ENCODE peak calls at places on chromosome 15, in eight cellular contexts. V is A673, Q is AG04450, D is HCT116, S is fibroblast of lung, C is testis, F is heart right ventricle, H is mammary epithelial cell. P is an unnamed sample.
A peak's percentile ranks its signal among the peaks of the same experiment; 100 is the strongest.

GRCh38 chr15:96268421-96269204 is 61.9 kb upstream of the NR2F2 start:
- DNase-seq in V (peak; percentile 77), Q (no peak), D (no peak), S (peak; percentile 87), C (no peak), F (no peak), H (peak; percentile 47), P (no peak)

GRCh38 chr15:55552926-55553325 is 35.2 kb downstream of the PYGO1 start:
- DNase-seq in V (no peak), Q (peak; percentile 41), D (no peak), S (peak; percentile 89), C (no peak), F (peak; percentile 37), H (no peak), P (no peak)

GRCh38 chr15:50970524-50970923 is 62.0 kb downstream of the AP4E1 start:
- DNase-seq in V (no peak), Q (no peak), D (no peak), S (no peak), C (no peak), F (no peak), H (no peak), P (no peak)

GRCh38 chr15:58532126-58532525 is 100.3 kb downstream of the LIPC start:
- DNase-seq in V (no peak), Q (no peak), D (no peak), S (no peak), C (no peak), F (no peak), H (no peak), P (no peak)

GRCh38 chr15:69410290-69410874 is 3.8 kb upstream of the KIF23 start:
- DNase-seq in V (peak; percentile 62), Q (no peak), D (peak; percentile 22), S (peak; percentile 44), C (peak; percentile 55), F (no peak), H (peak; percentile 74), P (no peak)

GRCh38 chr15:29208352-29208751 is 61.3 kb downstream of the NSMCE3 start:
- DNase-seq in V (peak; percentile 9), Q (no peak), D (no peak), S (no peak), C (no peak), F (no peak), H (no peak), P (no peak)

GRCh38 chr15:79977431-79977940 is 6.5 kb upstream of the BCL2A1 start:
- DNase-seq in V (no peak), Q (no peak), D (no peak), S (peak; percentile 47), C (no peak), F (no peak), H (no peak), P (no peak)

GRCh38 chr15:66024998-66025397 is 155.7 kb downstream of the RAB11A start:
- DNase-seq in V (no peak), Q (no peak), D (no peak), S (peak; percentile 39), C (no peak), F (no peak), H (peak; percentile 23), P (no peak)

GRCh38 chr15:84761534-84762190 is 13.3 kb downstream of the ZNF592 start:
- DNase-seq in V (no peak), Q (no peak), D (no peak), S (peak; percentile 21), C (no peak), F (no peak), H (no peak), P (no peak)

GRCh38 chr15:80173022-80173759 is 20.4 kb downstream of the FAH start:
- DNase-seq in V (peak; percentile 58), Q (no peak), D (peak; percentile 42), S (peak; percentile 36), C (peak; percentile 77), F (peak; percentile 47), H (peak; percentile 65), P (peak; percentile 88)

GRCh38 chr15:53910236-53910849 is 67.9 kb upstream of the UNC13C start:
- DNase-seq in V (no peak), Q (no peak), D (no peak), S (peak; percentile 4), C (no peak), F (no peak), H (peak; percentile 89), P (no peak)

GRCh38 chr15:89672221-89673161 is 6.7 kb downstream of the PLIN1 start:
- DNase-seq in V (no peak), Q (no peak), D (no peak), S (peak; percentile 51), C (peak; percentile 52), F (no peak), H (no peak), P (no peak)

GRCh38 chr15:70573121-70573850 is 190.1 kb downstream of the UACA start:
- DNase-seq in V (no peak), Q (no peak), D (no peak), S (no peak), C (no peak), F (no peak), H (no peak), P (no peak)

GRCh38 chr15:72338617-72339321 is 18.8 kb upstream of the CELF6 start:
- DNase-seq in V (no peak), Q (peak; percentile 82), D (no peak), S (peak; percentile 69), C (no peak), F (no peak), H (no peak), P (peak; percentile 63)

GRCh38 chr15:72340366-72340765 is 20.4 kb upstream of the CELF6 start:
- DNase-seq in V (no peak), Q (no peak), D (no peak), S (peak; percentile 10), C (no peak), F (no peak), H (no peak), P (no peak)

GRCh38 chr15:72342385-72342784 is 22.4 kb upstream of the CELF6 start:
- DNase-seq in V (peak; percentile 40), Q (no peak), D (peak; percentile 7), S (peak; percentile 4), C (peak; percentile 43), F (no peak), H (no peak), P (no peak)

GRCh38 chr15:72339777-72340177 is 19.8 kb upstream of the CELF6 start:
- DNase-seq in V (peak; percentile 36), Q (peak; percentile 80), D (no peak), S (peak; percentile 86), C (no peak), F (no peak), H (peak; percentile 18), P (no peak)

DNA sequence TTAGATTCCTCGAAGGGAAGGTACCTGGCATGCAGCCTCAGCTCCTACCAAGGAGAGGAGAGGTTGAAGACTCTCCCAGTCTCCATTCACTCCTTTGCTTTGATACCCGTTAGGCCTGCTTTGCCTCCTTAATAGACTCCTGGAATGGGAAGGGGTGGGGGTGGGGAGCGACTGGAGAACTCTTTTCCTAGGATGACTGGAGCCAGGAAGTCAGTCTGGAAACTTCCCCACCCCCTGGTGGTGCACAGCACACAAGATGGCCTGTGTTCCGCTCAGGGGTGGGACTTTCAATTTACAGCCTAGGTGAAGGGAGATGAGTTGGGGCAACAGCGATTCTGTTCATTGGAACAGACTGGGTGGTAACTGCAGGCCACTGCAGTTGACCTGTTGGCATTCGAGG is 21.4 kb upstream of the CELF6 start:
- DNase-seq in V (peak; percentile 26), Q (no peak), D (peak; percentile 7), S (peak; percentile 10), C (no peak), F (no peak), H (no peak), P (no peak)
- TF ChIP-seq CTCF in V (peak; percentile 39), Q (peak; percentile 28), D (peak; percentile 44), S (no peak), C (no peak), F (no peak), H (peak; percentile 19), P (no peak)

DNA sequence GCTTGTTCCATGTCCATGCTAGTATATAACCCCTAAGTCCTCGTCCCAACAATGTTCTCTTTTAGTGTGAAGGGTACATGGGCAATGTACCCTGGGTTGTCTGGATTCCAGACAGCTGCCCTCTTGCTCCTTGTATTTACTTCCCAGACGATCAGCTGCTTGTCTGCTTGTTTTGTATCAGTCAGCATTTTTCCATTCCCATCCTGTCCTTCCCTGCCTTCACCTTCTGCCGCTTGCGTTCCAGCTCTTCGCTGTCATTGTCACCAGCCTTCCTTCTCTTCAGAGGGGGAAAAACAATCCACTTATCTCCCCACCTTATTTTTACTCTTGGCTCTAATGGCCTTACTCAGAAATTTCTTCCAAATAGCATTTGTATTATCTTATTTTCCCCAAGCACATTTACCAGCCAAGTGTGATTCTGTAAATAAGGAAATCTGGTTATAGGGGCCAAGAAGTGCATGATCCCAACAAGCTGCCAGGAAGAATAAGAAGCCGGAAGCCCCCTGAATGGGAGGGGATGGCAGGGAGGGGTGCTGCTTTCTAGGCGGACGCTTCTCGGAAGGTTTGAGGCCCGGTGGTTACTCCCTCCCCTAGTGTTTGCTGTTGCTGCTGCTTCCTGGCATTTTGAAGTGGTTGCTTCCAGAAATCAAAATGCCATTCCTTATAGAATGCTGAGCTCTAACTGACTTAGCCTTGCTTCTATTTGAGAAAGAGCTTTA is 497.6 kb downstream of the NTRK3 start:
- DNase-seq in V (no peak), Q (no peak), D (no peak), S (no peak), C (no peak), F (no peak), H (no peak), P (no peak)
- H3K27ac ChIP-seq in V (no peak overlapping the region), Q (no peak overlapping the region), D (no peak overlapping the region), S (no peak overlapping the region), C (no peak overlapping the region), F (no peak overlapping the region), H (no peak overlapping the region), P (no peak overlapping the region)

GRCh38 chr15:31396881-31397560 is 70.4 kb downstream of the KLF13 start:
- DNase-seq in V (peak; percentile 20), Q (no peak), D (peak; percentile 66), S (peak; percentile 68), C (peak; percentile 87), F (peak; percentile 95), H (peak; percentile 89), P (peak; percentile 98)
- TF ChIP-seq CTCF in V (no peak), Q (no peak), D (no peak), S (no peak), C (no peak), F (no peak), H (no peak), P (no peak)

GRCh38 chr15:41621200-41622193 is 38.7 kb upstream of the MGA start:
- DNase-seq in V (peak; percentile 91), Q (peak; percentile 56), D (no peak), S (peak; percentile 89), C (peak; percentile 91), F (peak; percentile 79), H (peak; percentile 65), P (peak; percentile 87)

GRCh38 chr15:41622901-41623300 is 37.3 kb upstream of the MGA start:
- DNase-seq in V (no peak), Q (no peak), D (no peak), S (peak; percentile 46), C (no peak), F (no peak), H (no peak), P (no peak)

DNA sequence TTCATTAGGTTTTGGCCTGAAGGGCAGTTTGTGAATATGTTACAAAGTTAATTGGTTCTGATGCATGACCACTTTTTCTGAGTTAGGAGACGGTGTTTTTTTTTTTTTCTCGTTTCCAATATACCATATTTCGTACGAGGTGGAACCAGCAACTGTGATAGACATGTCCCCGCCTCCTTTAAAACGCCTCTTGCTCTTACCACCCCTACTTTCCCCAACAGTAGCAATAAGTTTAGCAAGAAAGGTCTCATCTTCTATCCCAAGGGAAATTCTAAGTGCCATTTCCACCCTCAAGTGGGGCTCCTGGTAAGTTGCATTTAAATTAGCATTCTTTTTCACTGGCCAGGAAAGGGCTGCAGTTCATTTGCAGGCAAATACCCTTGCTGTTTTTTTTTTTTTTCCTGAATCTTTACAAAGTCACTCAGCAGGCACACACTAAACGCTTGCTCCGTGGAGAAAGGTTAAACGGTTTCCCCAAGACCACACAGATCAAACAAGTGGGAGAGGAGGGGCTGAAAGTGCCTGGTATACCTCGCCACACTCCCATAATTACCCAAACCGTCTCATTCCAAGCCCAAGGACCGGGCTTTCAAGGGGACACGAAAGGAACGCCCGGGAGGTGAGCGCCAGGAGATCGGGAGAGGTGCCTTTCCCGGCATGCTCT is 39.5 kb upstream of the MGA start:
- DNase-seq in V (no peak), Q (no peak), D (no peak), S (no peak), C (no peak), F (no peak), H (peak; percentile 2), P (no peak)
- H3K27ac ChIP-seq in V (peak overlapping the region; percentile 80), Q (no peak overlapping the region), D (no peak overlapping the region), S (no peak overlapping the region), C (peak overlapping the region; percentile 91), F (peak overlapping the region; percentile 72), H (no peak overlapping the region), P (peak overlapping the region; percentile 78)

P was measured in tibial artery.